ENCODE peak calls at places on chromosomes 3 and 15, in four cellular contexts. One of them, this sample, is unnamed.

GRCh38 chr3:3110749-3111361 is 681 bp upstream of the IL5RA start:
- DNase-seq in activated gamma-delta T cell treated with anti-CD3 and anti-CD28 coated beads, Interleukin-2, amount 50 U/mL, for 16 hours: no peak
- DNase-seq in nephron progenitor cell: no peak
- DNase-seq in dermis blood vessel endothelial cell: no peak
- DNase-seq in this sample: no peak

GRCh38 chr3:19146685-19147650 is 1.3 kb upstream of the KCNH8 start:
- DNase-seq in activated gamma-delta T cell treated with anti-CD3 and anti-CD28 coated beads, Interleukin-2, amount 50 U/mL, for 16 hours: peak
- DNase-seq in nephron progenitor cell: peak
- DNase-seq in dermis blood vessel endothelial cell: peak
- DNase-seq in this sample: peak

GRCh38 chr15:44713006-44713966 is 2.0 kb downstream of the B2M start:
- DNase-seq in activated gamma-delta T cell treated with anti-CD3 and anti-CD28 coated beads, Interleukin-2, amount 50 U/mL, for 16 hours: no peak
- DNase-seq in nephron progenitor cell: no peak
- DNase-seq in dermis blood vessel endothelial cell: peak
- DNase-seq in this sample: no peak

GRCh38 chr3:120831066-120831465 is 76.9 kb upstream of the STXBP5L start:
- DNase-seq in activated gamma-delta T cell treated with anti-CD3 and anti-CD28 coated beads, Interleukin-2, amount 50 U/mL, for 16 hours: no peak
- DNase-seq in nephron progenitor cell: no peak
- DNase-seq in dermis blood vessel endothelial cell: no peak
- DNase-seq in this sample: no peak

GRCh38 chr3:107235193-107235922 is 141.9 kb upstream of the CCDC54 start:
- DNase-seq in activated gamma-delta T cell treated with anti-CD3 and anti-CD28 coated beads, Interleukin-2, amount 50 U/mL, for 16 hours: no peak
- DNase-seq in nephron progenitor cell: peak
- DNase-seq in dermis blood vessel endothelial cell: peak
- DNase-seq in this sample: peak

GRCh38 chr3:122973893-122974615 is 53.5 kb downstream of the SEMA5B start:
- DNase-seq in activated gamma-delta T cell treated with anti-CD3 and anti-CD28 coated beads, Interleukin-2, amount 50 U/mL, for 16 hours: no peak
- DNase-seq in nephron progenitor cell: no peak
- DNase-seq in dermis blood vessel endothelial cell: no peak
- DNase-seq in this sample: no peak

GRCh38 chr3:29484633-29485032 is 203.8 kb downstream of the RBMS3 start:
- DNase-seq in activated gamma-delta T cell treated with anti-CD3 and anti-CD28 coated beads, Interleukin-2, amount 50 U/mL, for 16 hours: no peak
- DNase-seq in nephron progenitor cell: no peak
- DNase-seq in dermis blood vessel endothelial cell: no peak
- DNase-seq in this sample: no peak

GRCh38 chr3:128532007-128532983 is 39.3 kb upstream of the GATA2 start:
- DNase-seq in activated gamma-delta T cell treated with anti-CD3 and anti-CD28 coated beads, Interleukin-2, amount 50 U/mL, for 16 hours: no peak
- DNase-seq in nephron progenitor cell: no peak
- DNase-seq in dermis blood vessel endothelial cell: no peak
- DNase-seq in this sample: no peak

GRCh38 chr15:77659350-77660321 is 26.9 kb upstream of the LINGO1 start:
- DNase-seq in activated gamma-delta T cell treated with anti-CD3 and anti-CD28 coated beads, Interleukin-2, amount 50 U/mL, for 16 hours: no peak
- DNase-seq in nephron progenitor cell: peak
- DNase-seq in dermis blood vessel endothelial cell: peak
- DNase-seq in this sample: peak

GRCh38 chr3:168047190-168047795 is 48.4 kb downstream of the GOLIM4 start:
- DNase-seq in activated gamma-delta T cell treated with anti-CD3 and anti-CD28 coated beads, Interleukin-2, amount 50 U/mL, for 16 hours: no peak
- DNase-seq in nephron progenitor cell: no peak
- DNase-seq in dermis blood vessel endothelial cell: peak
- DNase-seq in this sample: peak

GRCh38 chr3:94961423-94962100 is 898.7 kb downstream of the NSUN3 start:
- DNase-seq in activated gamma-delta T cell treated with anti-CD3 and anti-CD28 coated beads, Interleukin-2, amount 50 U/mL, for 16 hours: no peak
- DNase-seq in nephron progenitor cell: no peak
- DNase-seq in dermis blood vessel endothelial cell: no peak
- DNase-seq in this sample: peak

GRCh38 chr3:117754058-117754457 is 1044.5 kb downstream of the TUSC7 start:
- DNase-seq in activated gamma-delta T cell treated with anti-CD3 and anti-CD28 coated beads, Interleukin-2, amount 50 U/mL, for 16 hours: no peak
- DNase-seq in nephron progenitor cell: no peak
- DNase-seq in dermis blood vessel endothelial cell: no peak
- DNase-seq in this sample: no peak

GRCh38 chr3:48716508-48716981 is 476 bp downstream of the IP6K2 start:
- DNase-seq in activated gamma-delta T cell treated with anti-CD3 and anti-CD28 coated beads, Interleukin-2, amount 50 U/mL, for 16 hours: peak
- DNase-seq in nephron progenitor cell: peak
- DNase-seq in dermis blood vessel endothelial cell: peak
- DNase-seq in this sample: no peak

GRCh38 chr3:25826510-25826909 is 36.6 kb downstream of the OXSM start:
- DNase-seq in activated gamma-delta T cell treated with anti-CD3 and anti-CD28 coated beads, Interleukin-2, amount 50 U/mL, for 16 hours: no peak
- DNase-seq in nephron progenitor cell: no peak
- DNase-seq in dermis blood vessel endothelial cell: peak
- DNase-seq in this sample: no peak

GRCh38 chr3:47652142-47652541 is 73.5 kb upstream of the CSPG5 start:
- DNase-seq in activated gamma-delta T cell treated with anti-CD3 and anti-CD28 coated beads, Interleukin-2, amount 50 U/mL, for 16 hours: no peak
- DNase-seq in nephron progenitor cell: no peak
- DNase-seq in dermis blood vessel endothelial cell: no peak
- DNase-seq in this sample: no peak

GRCh38 chr3:120559228-120560061 is 36.7 kb upstream of the NDUFB4 start:
- DNase-seq in activated gamma-delta T cell treated with anti-CD3 and anti-CD28 coated beads, Interleukin-2, amount 50 U/mL, for 16 hours: no peak
- DNase-seq in nephron progenitor cell: peak
- DNase-seq in dermis blood vessel endothelial cell: peak
- DNase-seq in this sample: peak

GRCh38 chr3:183116051-183116614 is 16.8 kb upstream of the MCCC1 start:
- DNase-seq in activated gamma-delta T cell treated with anti-CD3 and anti-CD28 coated beads, Interleukin-2, amount 50 U/mL, for 16 hours: peak
- DNase-seq in nephron progenitor cell: peak
- DNase-seq in dermis blood vessel endothelial cell: peak
- DNase-seq in this sample: peak

GRCh38 chr3:162586591-162586990 is 1090.0 kb downstream of the OTOL1 start:
- DNase-seq in activated gamma-delta T cell treated with anti-CD3 and anti-CD28 coated beads, Interleukin-2, amount 50 U/mL, for 16 hours: no peak
- DNase-seq in nephron progenitor cell: no peak
- DNase-seq in dermis blood vessel endothelial cell: no peak
- DNase-seq in this sample: peak

GRCh38 chr3:195546130-195546560 is 3.0 kb upstream of the PPP1R2 start:
- DNase-seq in activated gamma-delta T cell treated with anti-CD3 and anti-CD28 coated beads, Interleukin-2, amount 50 U/mL, for 16 hours: no peak
- DNase-seq in nephron progenitor cell: no peak
- DNase-seq in dermis blood vessel endothelial cell: peak
- DNase-seq in this sample: no peak

GRCh38 chr3:63193647-63194046 is 84.5 kb upstream of the SYNPR start:
- DNase-seq in activated gamma-delta T cell treated with anti-CD3 and anti-CD28 coated beads, Interleukin-2, amount 50 U/mL, for 16 hours: no peak
- DNase-seq in nephron progenitor cell: no peak
- DNase-seq in dermis blood vessel endothelial cell: peak
- DNase-seq in this sample: peak

GRCh38 chr3:10352146-10352911 is 31.4 kb upstream of the SEC13 start:
- DNase-seq in activated gamma-delta T cell treated with anti-CD3 and anti-CD28 coated beads, Interleukin-2, amount 50 U/mL, for 16 hours: no peak
- DNase-seq in nephron progenitor cell: peak
- DNase-seq in dermis blood vessel endothelial cell: peak
- DNase-seq in this sample: peak

GRCh38 chr3:13537926-13538325 is 11.0 kb upstream of the FBLN2 start:
- DNase-seq in activated gamma-delta T cell treated with anti-CD3 and anti-CD28 coated beads, Interleukin-2, amount 50 U/mL, for 16 hours: no peak
- DNase-seq in nephron progenitor cell: no peak
- DNase-seq in dermis blood vessel endothelial cell: no peak
- DNase-seq in this sample: no peak

GRCh38 chr15:83053151-83053550 is 13.9 kb downstream of the BTBD1 start:
- DNase-seq in activated gamma-delta T cell treated with anti-CD3 and anti-CD28 coated beads, Interleukin-2, amount 50 U/mL, for 16 hours: no peak
- DNase-seq in nephron progenitor cell: no peak
- DNase-seq in dermis blood vessel endothelial cell: peak
- DNase-seq in this sample: peak

GRCh38 chr3:66527253-66527652 is 26.4 kb upstream of the LRIG1 start:
- DNase-seq in activated gamma-delta T cell treated with anti-CD3 and anti-CD28 coated beads, Interleukin-2, amount 50 U/mL, for 16 hours: no peak
- DNase-seq in nephron progenitor cell: no peak
- DNase-seq in dermis blood vessel endothelial cell: peak
- DNase-seq in this sample: no peak

GRCh38 chr15:62928242-62928995 is 114.1 kb upstream of the TPM1 start:
- DNase-seq in activated gamma-delta T cell treated with anti-CD3 and anti-CD28 coated beads, Interleukin-2, amount 50 U/mL, for 16 hours: no peak
- DNase-seq in nephron progenitor cell: no peak
- DNase-seq in dermis blood vessel endothelial cell: peak
- DNase-seq in this sample: peak

GRCh38 chr3:154074966-154075365 is 46.2 kb upstream of the ARHGEF26 start:
- DNase-seq in activated gamma-delta T cell treated with anti-CD3 and anti-CD28 coated beads, Interleukin-2, amount 50 U/mL, for 16 hours: no peak
- DNase-seq in nephron progenitor cell: no peak
- DNase-seq in dermis blood vessel endothelial cell: no peak
- DNase-seq in this sample: no peak

GRCh38 chr3:42685891-42686820 is 819 bp downstream of the KLHL40 start:
- DNase-seq in activated gamma-delta T cell treated with anti-CD3 and anti-CD28 coated beads, Interleukin-2, amount 50 U/mL, for 16 hours: no peak
- DNase-seq in nephron progenitor cell: no peak
- DNase-seq in dermis blood vessel endothelial cell: no peak
- DNase-seq in this sample: no peak

GRCh38 chr3:143334231-143334630 is 214.7 kb downstream of the CHST2 start:
- DNase-seq in activated gamma-delta T cell treated with anti-CD3 and anti-CD28 coated beads, Interleukin-2, amount 50 U/mL, for 16 hours: no peak
- DNase-seq in nephron progenitor cell: no peak
- DNase-seq in dermis blood vessel endothelial cell: no peak
- DNase-seq in this sample: no peak

GRCh38 chr15:45402162-45402954 is 24.0 kb upstream of the GATM start:
- DNase-seq in activated gamma-delta T cell treated with anti-CD3 and anti-CD28 coated beads, Interleukin-2, amount 50 U/mL, for 16 hours: peak
- DNase-seq in nephron progenitor cell: peak
- DNase-seq in dermis blood vessel endothelial cell: peak
- DNase-seq in this sample: peak

GRCh38 chr15:80121546-80121945 is 31.3 kb upstream of the FAH start:
- DNase-seq in activated gamma-delta T cell treated with anti-CD3 and anti-CD28 coated beads, Interleukin-2, amount 50 U/mL, for 16 hours: no peak
- DNase-seq in nephron progenitor cell: no peak
- DNase-seq in dermis blood vessel endothelial cell: no peak
- DNase-seq in this sample: no peak

GRCh38 chr3:190205739-190206138 is 85.0 kb upstream of the P3H2 start:
- DNase-seq in activated gamma-delta T cell treated with anti-CD3 and anti-CD28 coated beads, Interleukin-2, amount 50 U/mL, for 16 hours: no peak
- DNase-seq in nephron progenitor cell: no peak
- DNase-seq in dermis blood vessel endothelial cell: peak
- DNase-seq in this sample: no peak